ENCODE peak calls at places on chromosomes 11 and 22, in ten cellular contexts. One of them, this sample, is unnamed.

GRCh38 chr11:2234963-2235362 is 35.4 kb downstream of the ASCL2 start:
- DNase-seq in NCI-H2029: no peak
- DNase-seq in nucleus accumbens: no peak
- DNase-seq in GM12892: no peak
- DNase-seq in ACHN: no peak
- DNase-seq in T-helper 2 cell: no peak
- DNase-seq in stimulated activated CD4-positive, alpha-beta T cell treated with anti-CD3 and anti-CD28 coated beads, Interleukin-4, amount 100 ng/mL, for 48 hours: no peak
- DNase-seq in amniotic stem cell: no peak
- DNase-seq in mucosa of descending colon: no peak
- DNase-seq in AG09319: no peak
- DNase-seq in this sample: no peak

GRCh38 chr22:50613291-50613981 is 12.8 kb downstream of the MAPK8IP2 start:
- DNase-seq in NCI-H2029: peak
- DNase-seq in nucleus accumbens: no peak
- DNase-seq in GM12892: no peak
- DNase-seq in ACHN: no peak
- DNase-seq in T-helper 2 cell: no peak
- DNase-seq in stimulated activated CD4-positive, alpha-beta T cell treated with anti-CD3 and anti-CD28 coated beads, Interleukin-4, amount 100 ng/mL, for 48 hours: no peak
- DNase-seq in amniotic stem cell: no peak
- DNase-seq in mucosa of descending colon: peak
- DNase-seq in AG09319: no peak
- DNase-seq in this sample: no peak

GRCh38 chr22:30144391-30144790 is 64.1 kb downstream of the HORMAD2 start:
- DNase-seq in NCI-H2029: no peak
- DNase-seq in nucleus accumbens: no peak
- DNase-seq in GM12892: no peak
- DNase-seq in ACHN: no peak
- DNase-seq in T-helper 2 cell: no peak
- DNase-seq in stimulated activated CD4-positive, alpha-beta T cell treated with anti-CD3 and anti-CD28 coated beads, Interleukin-4, amount 100 ng/mL, for 48 hours: no peak
- DNase-seq in amniotic stem cell: no peak
- DNase-seq in mucosa of descending colon: no peak
- DNase-seq in AG09319: no peak
- DNase-seq in this sample: no peak

GRCh38 chr11:114058026-114058706 is 1.3 kb upstream of the ZBTB16 start:
- DNase-seq in NCI-H2029: no peak
- DNase-seq in nucleus accumbens: no peak
- DNase-seq in GM12892: no peak
- DNase-seq in ACHN: no peak
- DNase-seq in T-helper 2 cell: no peak
- DNase-seq in stimulated activated CD4-positive, alpha-beta T cell treated with anti-CD3 and anti-CD28 coated beads, Interleukin-4, amount 100 ng/mL, for 48 hours: no peak
- DNase-seq in amniotic stem cell: no peak
- DNase-seq in mucosa of descending colon: no peak
- DNase-seq in AG09319: no peak
- DNase-seq in this sample: no peak

GRCh38 chr22:24290459-24290858 is 19.8 kb downstream of the SPECC1L start:
- DNase-seq in NCI-H2029: no peak
- DNase-seq in nucleus accumbens: no peak
- DNase-seq in GM12892: no peak
- DNase-seq in ACHN: no peak
- DNase-seq in T-helper 2 cell: no peak
- DNase-seq in stimulated activated CD4-positive, alpha-beta T cell treated with anti-CD3 and anti-CD28 coated beads, Interleukin-4, amount 100 ng/mL, for 48 hours: no peak
- DNase-seq in amniotic stem cell: no peak
- DNase-seq in mucosa of descending colon: no peak
- DNase-seq in AG09319: no peak
- DNase-seq in this sample: no peak

GRCh38 chr22:29233503-29233902 is 27.8 kb downstream of the EMID1 start:
- DNase-seq in NCI-H2029: no peak
- DNase-seq in nucleus accumbens: no peak
- DNase-seq in GM12892: no peak
- DNase-seq in ACHN: no peak
- DNase-seq in T-helper 2 cell: no peak
- DNase-seq in stimulated activated CD4-positive, alpha-beta T cell treated with anti-CD3 and anti-CD28 coated beads, Interleukin-4, amount 100 ng/mL, for 48 hours: no peak
- DNase-seq in amniotic stem cell: no peak
- DNase-seq in mucosa of descending colon: no peak
- DNase-seq in AG09319: no peak
- DNase-seq in this sample: no peak

GRCh38 chr22:50271519-50271970 is 1.4 kb upstream of the MAPK11 start:
- DNase-seq in NCI-H2029: no peak
- DNase-seq in nucleus accumbens: peak
- DNase-seq in GM12892: peak
- DNase-seq in ACHN: peak
- DNase-seq in T-helper 2 cell: peak
- DNase-seq in stimulated activated CD4-positive, alpha-beta T cell treated with anti-CD3 and anti-CD28 coated beads, Interleukin-4, amount 100 ng/mL, for 48 hours: peak
- DNase-seq in amniotic stem cell: no peak
- DNase-seq in mucosa of descending colon: peak
- DNase-seq in AG09319: no peak
- DNase-seq in this sample: no peak

GRCh38 chr11:1157341-1157644 is 460 bp upstream of the MUC5AC start:
- DNase-seq in NCI-H2029: no peak
- DNase-seq in nucleus accumbens: no peak
- DNase-seq in GM12892: no peak
- DNase-seq in ACHN: no peak
- DNase-seq in T-helper 2 cell: no peak
- DNase-seq in stimulated activated CD4-positive, alpha-beta T cell treated with anti-CD3 and anti-CD28 coated beads, Interleukin-4, amount 100 ng/mL, for 48 hours: no peak
- DNase-seq in amniotic stem cell: no peak
- DNase-seq in mucosa of descending colon: no peak
- DNase-seq in AG09319: no peak
- DNase-seq in this sample: no peak

GRCh38 chr11:19276859-19277808 is 36.4 kb upstream of the E2F8 start:
- DNase-seq in NCI-H2029: no peak
- DNase-seq in nucleus accumbens: no peak
- DNase-seq in GM12892: no peak
- DNase-seq in ACHN: peak
- DNase-seq in T-helper 2 cell: no peak
- DNase-seq in stimulated activated CD4-positive, alpha-beta T cell treated with anti-CD3 and anti-CD28 coated beads, Interleukin-4, amount 100 ng/mL, for 48 hours: no peak
- DNase-seq in amniotic stem cell: no peak
- DNase-seq in mucosa of descending colon: peak
- DNase-seq in AG09319: no peak
- DNase-seq in this sample: no peak

GRCh38 chr11:2484576-2485125 is 39.8 kb downstream of the KCNQ1 start:
- DNase-seq in NCI-H2029: no peak
- DNase-seq in nucleus accumbens: no peak
- DNase-seq in GM12892: no peak
- DNase-seq in ACHN: no peak
- DNase-seq in T-helper 2 cell: no peak
- DNase-seq in stimulated activated CD4-positive, alpha-beta T cell treated with anti-CD3 and anti-CD28 coated beads, Interleukin-4, amount 100 ng/mL, for 48 hours: no peak
- DNase-seq in amniotic stem cell: no peak
- DNase-seq in mucosa of descending colon: peak
- DNase-seq in AG09319: no peak
- DNase-seq in this sample: no peak

GRCh38 chr11:102530558-102530957 is at the start of gene MMP7:
- DNase-seq in NCI-H2029: no peak
- DNase-seq in nucleus accumbens: no peak
- DNase-seq in GM12892: no peak
- DNase-seq in ACHN: peak
- DNase-seq in T-helper 2 cell: no peak
- DNase-seq in stimulated activated CD4-positive, alpha-beta T cell treated with anti-CD3 and anti-CD28 coated beads, Interleukin-4, amount 100 ng/mL, for 48 hours: no peak
- DNase-seq in amniotic stem cell: no peak
- DNase-seq in mucosa of descending colon: no peak
- DNase-seq in AG09319: no peak
- DNase-seq in this sample: no peak

GRCh38 chr11:19216709-19217374 is 15.1 kb upstream of the CSRP3 start:
- DNase-seq in NCI-H2029: no peak
- DNase-seq in nucleus accumbens: no peak
- DNase-seq in GM12892: no peak
- DNase-seq in ACHN: no peak
- DNase-seq in T-helper 2 cell: no peak
- DNase-seq in stimulated activated CD4-positive, alpha-beta T cell treated with anti-CD3 and anti-CD28 coated beads, Interleukin-4, amount 100 ng/mL, for 48 hours: no peak
- DNase-seq in amniotic stem cell: no peak
- DNase-seq in mucosa of descending colon: no peak
- DNase-seq in AG09319: no peak
- DNase-seq in this sample: no peak

GRCh38 chr11:129285387-129285786 is 90.3 kb upstream of the BARX2 start:
- DNase-seq in NCI-H2029: no peak
- DNase-seq in nucleus accumbens: no peak
- DNase-seq in GM12892: no peak
- DNase-seq in ACHN: no peak
- DNase-seq in T-helper 2 cell: no peak
- DNase-seq in stimulated activated CD4-positive, alpha-beta T cell treated with anti-CD3 and anti-CD28 coated beads, Interleukin-4, amount 100 ng/mL, for 48 hours: no peak
- DNase-seq in amniotic stem cell: no peak
- DNase-seq in mucosa of descending colon: no peak
- DNase-seq in AG09319: no peak
- DNase-seq in this sample: no peak

GRCh38 chr11:16611395-16612233 is 126.8 kb upstream of the C11orf58 start:
- DNase-seq in NCI-H2029: no peak
- DNase-seq in nucleus accumbens: no peak
- DNase-seq in GM12892: no peak
- DNase-seq in ACHN: no peak
- DNase-seq in T-helper 2 cell: no peak
- DNase-seq in stimulated activated CD4-positive, alpha-beta T cell treated with anti-CD3 and anti-CD28 coated beads, Interleukin-4, amount 100 ng/mL, for 48 hours: no peak
- DNase-seq in amniotic stem cell: no peak
- DNase-seq in mucosa of descending colon: peak
- DNase-seq in AG09319: no peak
- DNase-seq in this sample: no peak

GRCh38 chr11:11975201-11976092 is 33.0 kb downstream of the DKK3 start:
- DNase-seq in NCI-H2029: no peak
- DNase-seq in nucleus accumbens: no peak
- DNase-seq in GM12892: no peak
- DNase-seq in ACHN: no peak
- DNase-seq in T-helper 2 cell: no peak
- DNase-seq in stimulated activated CD4-positive, alpha-beta T cell treated with anti-CD3 and anti-CD28 coated beads, Interleukin-4, amount 100 ng/mL, for 48 hours: no peak
- DNase-seq in amniotic stem cell: no peak
- DNase-seq in mucosa of descending colon: no peak
- DNase-seq in AG09319: no peak
- DNase-seq in this sample: no peak

GRCh38 chr11:87966744-87967143 is 208.5 kb downstream of the RAB38 start:
- DNase-seq in NCI-H2029: no peak
- DNase-seq in nucleus accumbens: no peak
- DNase-seq in GM12892: no peak
- DNase-seq in ACHN: no peak
- DNase-seq in T-helper 2 cell: no peak
- DNase-seq in stimulated activated CD4-positive, alpha-beta T cell treated with anti-CD3 and anti-CD28 coated beads, Interleukin-4, amount 100 ng/mL, for 48 hours: no peak
- DNase-seq in amniotic stem cell: no peak
- DNase-seq in mucosa of descending colon: no peak
- DNase-seq in AG09319: no peak
- DNase-seq in this sample: no peak

GRCh38 chr22:46465348-46465725 is 72.1 kb downstream of the CELSR1 start:
- DNase-seq in NCI-H2029: peak
- DNase-seq in nucleus accumbens: no peak
- DNase-seq in GM12892: no peak
- DNase-seq in ACHN: no peak
- DNase-seq in T-helper 2 cell: no peak
- DNase-seq in stimulated activated CD4-positive, alpha-beta T cell treated with anti-CD3 and anti-CD28 coated beads, Interleukin-4, amount 100 ng/mL, for 48 hours: no peak
- DNase-seq in amniotic stem cell: no peak
- DNase-seq in mucosa of descending colon: peak
- DNase-seq in AG09319: no peak
- DNase-seq in this sample: no peak

GRCh38 chr22:25114369-25115362 is 85.0 kb upstream of the CRYBB3 start:
- DNase-seq in NCI-H2029: no peak
- DNase-seq in nucleus accumbens: no peak
- DNase-seq in GM12892: no peak
- DNase-seq in ACHN: no peak
- DNase-seq in T-helper 2 cell: no peak
- DNase-seq in stimulated activated CD4-positive, alpha-beta T cell treated with anti-CD3 and anti-CD28 coated beads, Interleukin-4, amount 100 ng/mL, for 48 hours: no peak
- DNase-seq in amniotic stem cell: no peak
- DNase-seq in mucosa of descending colon: no peak
- DNase-seq in AG09319: no peak
- DNase-seq in this sample: no peak

GRCh38 chr11:68297812-68298658 is 14.4 kb upstream of the LRP5 start:
- DNase-seq in NCI-H2029: peak
- DNase-seq in nucleus accumbens: peak
- DNase-seq in GM12892: peak
- DNase-seq in ACHN: peak
- DNase-seq in T-helper 2 cell: peak
- DNase-seq in stimulated activated CD4-positive, alpha-beta T cell treated with anti-CD3 and anti-CD28 coated beads, Interleukin-4, amount 100 ng/mL, for 48 hours: peak
- DNase-seq in amniotic stem cell: no peak
- DNase-seq in mucosa of descending colon: peak
- DNase-seq in AG09319: peak
- DNase-seq in this sample: peak

GRCh38 chr11:2708757-2709281 is 9.0 kb upstream of the KCNQ1OT1 start:
- DNase-seq in NCI-H2029: no peak
- DNase-seq in nucleus accumbens: no peak
- DNase-seq in GM12892: no peak
- DNase-seq in ACHN: no peak
- DNase-seq in T-helper 2 cell: no peak
- DNase-seq in stimulated activated CD4-positive, alpha-beta T cell treated with anti-CD3 and anti-CD28 coated beads, Interleukin-4, amount 100 ng/mL, for 48 hours: no peak
- DNase-seq in amniotic stem cell: no peak
- DNase-seq in mucosa of descending colon: peak
- DNase-seq in AG09319: no peak
- DNase-seq in this sample: no peak

GRCh38 chr22:39109361-39109760 is 12.3 kb downstream of the APOBEC3H start:
- DNase-seq in NCI-H2029: no peak
- DNase-seq in nucleus accumbens: no peak
- DNase-seq in GM12892: no peak
- DNase-seq in ACHN: no peak
- DNase-seq in T-helper 2 cell: no peak
- DNase-seq in stimulated activated CD4-positive, alpha-beta T cell treated with anti-CD3 and anti-CD28 coated beads, Interleukin-4, amount 100 ng/mL, for 48 hours: no peak
- DNase-seq in amniotic stem cell: no peak
- DNase-seq in mucosa of descending colon: no peak
- DNase-seq in AG09319: no peak
- DNase-seq in this sample: no peak

GRCh38 chr11:124277809-124278208 is 21.6 kb downstream of the OR8G5 start:
- DNase-seq in NCI-H2029: no peak
- DNase-seq in nucleus accumbens: no peak
- DNase-seq in GM12892: no peak
- DNase-seq in ACHN: no peak
- DNase-seq in T-helper 2 cell: no peak
- DNase-seq in stimulated activated CD4-positive, alpha-beta T cell treated with anti-CD3 and anti-CD28 coated beads, Interleukin-4, amount 100 ng/mL, for 48 hours: no peak
- DNase-seq in amniotic stem cell: no peak
- DNase-seq in mucosa of descending colon: no peak
- DNase-seq in AG09319: no peak
- DNase-seq in this sample: no peak

GRCh38 chr11:121113611-121114010 is 12.6 kb downstream of the TECTA start:
- DNase-seq in NCI-H2029: no peak
- DNase-seq in nucleus accumbens: no peak
- DNase-seq in GM12892: no peak
- DNase-seq in ACHN: no peak
- DNase-seq in T-helper 2 cell: no peak
- DNase-seq in stimulated activated CD4-positive, alpha-beta T cell treated with anti-CD3 and anti-CD28 coated beads, Interleukin-4, amount 100 ng/mL, for 48 hours: no peak
- DNase-seq in amniotic stem cell: no peak
- DNase-seq in mucosa of descending colon: no peak
- DNase-seq in AG09319: no peak
- DNase-seq in this sample: no peak

GRCh38 chr22:20396639-20397038 is 2.7 kb downstream of the ZNF74 start:
- DNase-seq in NCI-H2029: no peak
- DNase-seq in nucleus accumbens: no peak
- DNase-seq in GM12892: no peak
- DNase-seq in ACHN: no peak
- DNase-seq in T-helper 2 cell: no peak
- DNase-seq in stimulated activated CD4-positive, alpha-beta T cell treated with anti-CD3 and anti-CD28 coated beads, Interleukin-4, amount 100 ng/mL, for 48 hours: no peak
- DNase-seq in amniotic stem cell: no peak
- DNase-seq in mucosa of descending colon: no peak
- DNase-seq in AG09319: no peak
- DNase-seq in this sample: no peak

GRCh38 chr22:29079218-29079901 is 6.5 kb downstream of the KREMEN1 start:
- DNase-seq in NCI-H2029: peak
- DNase-seq in nucleus accumbens: no peak
- DNase-seq in GM12892: no peak
- DNase-seq in ACHN: no peak
- DNase-seq in T-helper 2 cell: no peak
- DNase-seq in stimulated activated CD4-positive, alpha-beta T cell treated with anti-CD3 and anti-CD28 coated beads, Interleukin-4, amount 100 ng/mL, for 48 hours: no peak
- DNase-seq in amniotic stem cell: no peak
- DNase-seq in mucosa of descending colon: peak
- DNase-seq in AG09319: peak
- DNase-seq in this sample: no peak